ENCODE peak calls at places on chromosomes 1 and 21, in four cellular contexts. Q is RWPE2, C is mesenchymal stem cell, S is prostate gland. Z is an unnamed sample. For H3K27me3, the result is how much of the 10 kb centered on the place peaks cover.

GRCh38 chr1:41418868-41419583 is 57.8 kb downstream of the FOXO6 start:
- DNase-seq in Q (peak), C (peak), S (peak), Z (peak)

GRCh38 chr1:170685166-170685565 is 21.2 kb downstream of the PRRX1 start:
- DNase-seq in C (no peak), Q (no peak), S (no peak), Z (no peak)

GRCh38 chr1:17013598-17014320 is 2.0 kb upstream of the ATP13A2 start:
- DNase-seq in Q (peak), S (no peak), C (no peak), Z (no peak)

GRCh38 chr1:224118688-224119087 is 4.8 kb downstream of the FBXO28 start:
- DNase-seq in C (no peak), Q (no peak), S (no peak), Z (no peak)

GRCh38 chr1:24702511-24703293 is 42.5 kb upstream of the CLIC4 start:
- DNase-seq in S (no peak), Q (no peak), C (peak), Z (no peak)

GRCh38 chr1:79845951-79846350 is 839.4 kb upstream of the ADGRL4 start:
- DNase-seq in Q (no peak), S (no peak), C (peak), Z (no peak)

GRCh38 chr1:33377013-33377412 is 53.9 kb downstream of the PHC2 start:
- DNase-seq in Q (no peak), C (no peak), S (peak), Z (no peak)

GRCh38 chr1:207034998-207035397 is 2.4 kb upstream of the C1orf116 start:
- DNase-seq in S (no peak), Q (no peak), C (peak), Z (no peak)

GRCh38 chr1:20329793-20330542 is 39.3 kb downstream of the VWA5B1 start:
- DNase-seq in S (no peak), Q (no peak), C (no peak), Z (no peak)

GRCh38 chr1:164794310-164794709 is 235.3 kb downstream of the PBX1 start:
- DNase-seq in S (peak), Q (no peak), C (peak), Z (peak)

GRCh38 chr1:189606795-189607476 is 870.7 kb downstream of the BRINP3 start:
- DNase-seq in S (no peak), C (peak), Q (no peak), Z (no peak)

GRCh38 chr1:109170051-109170775 is 43.5 kb upstream of the SARS1 start:
- DNase-seq in Q (no peak), S (no peak), C (no peak), Z (peak)

GRCh38 chr21:15088483-15088882 is 23.7 kb upstream of the NRIP1 start:
- DNase-seq in S (no peak), Q (no peak), C (no peak), Z (no peak)

GRCh38 chr1:38028105-38028591 is 15.6 kb downstream of the UTP11 start:
- DNase-seq in C (no peak), Q (no peak), S (no peak), Z (no peak)

GRCh38 chr1:31434979-31435378 is 22.0 kb downstream of the SERINC2 start:
- DNase-seq in C (no peak), Q (peak), S (no peak), Z (no peak)

GRCh38 chr1:89832481-89833127 is 11.8 kb downstream of the LRRC8D start:
- DNase-seq in S (no peak), Q (no peak), C (peak), Z (peak)

GRCh38 chr21:44438531-44439210 is 16.6 kb upstream of the LRRC3 start:
- DNase-seq in S (no peak), C (no peak), Q (peak), Z (no peak)

GRCh38 chr1:245873883-245874671 is 633.0 kb downstream of the SMYD3 start:
- DNase-seq in S (no peak), Q (no peak), C (peak), Z (no peak)

GRCh38 chr1:101239095-101240040 is 2.5 kb downstream of the S1PR1 start:
- DNase-seq in C (no peak), Q (no peak), S (no peak), Z (peak)

GRCh38 chr1:17553970-17554369 is 14.5 kb downstream of the ARHGEF10L start:
- DNase-seq in S (no peak), C (peak), Q (peak), Z (no peak)

GRCh38 chr1:223765036-223765718 is 52.8 kb downstream of the CAPN2 start:
- DNase-seq in Q (no peak), C (no peak), S (no peak), Z (no peak)

GRCh38 chr1:147631839-147632238 is 38.5 kb downstream of the ACP6 start:
- DNase-seq in S (no peak), C (no peak), Q (no peak), Z (no peak)

GRCh38 chr1:191662746-191663145 is 495.5 kb upstream of the RGS18 start:
- DNase-seq in Q (no peak), C (no peak), S (no peak), Z (no peak)
- H3K27me3 ChIP-seq in Q (under half), C (under half), S (under half), Z (under half)

DNA sequence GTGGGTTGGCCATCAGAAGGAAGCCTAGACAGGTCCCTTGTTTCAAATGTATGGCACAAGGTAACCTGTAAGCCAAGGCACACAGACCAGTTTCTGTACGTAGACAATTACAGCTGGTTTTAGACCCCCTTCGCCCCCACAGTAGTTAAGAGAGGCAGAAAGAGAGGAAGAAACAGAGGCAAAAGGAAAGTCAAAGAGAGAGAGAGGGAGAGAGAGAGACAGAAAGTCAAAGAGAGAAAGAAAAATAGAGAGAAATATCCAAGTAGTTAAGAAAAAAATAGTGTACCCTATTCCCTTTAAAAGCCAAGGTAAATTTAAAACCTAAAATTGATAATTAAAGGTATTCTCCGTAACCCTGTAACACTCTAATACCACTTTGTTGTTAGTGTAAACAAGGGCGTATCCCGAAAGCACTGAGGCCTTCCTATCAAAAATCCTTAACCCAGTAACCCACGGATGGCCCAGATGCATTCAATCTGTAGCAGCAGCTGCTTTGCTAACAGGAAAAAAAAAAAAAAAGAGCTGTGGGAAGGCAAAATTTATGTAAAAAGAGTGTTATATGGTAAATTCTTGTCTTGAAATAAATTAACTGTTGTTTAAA is 49.4 kb downstream of the ADCY10 start:
- DNase-seq in Q (no peak), S (no peak), C (no peak), Z (no peak)
- H3K27me3 ChIP-seq in Q (under half), S (under half), C (under half), Z (under half)

GRCh38 chr1:208241541-208241940 is 2.6 kb downstream of the PLXNA2 start:
- DNase-seq in Q (no peak), C (no peak), S (no peak), Z (no peak)
- H3K27me3 ChIP-seq in Q (under half), C (under half), S (under half), Z (under half)

GRCh38 chr21:34965200-34966174 is 83.6 kb downstream of the RUNX1 start:
- DNase-seq in Q (no peak), S (no peak), C (peak), Z (no peak)

GRCh38 chr21:34960672-34961071 is 88.4 kb downstream of the RUNX1 start:
- DNase-seq in S (no peak), C (no peak), Q (no peak), Z (no peak)

GRCh38 chr21:34962586-34963222 is 86.4 kb downstream of the RUNX1 start:
- DNase-seq in C (peak), Q (no peak), S (no peak), Z (no peak)

GRCh38 chr21:34959607-34960006 is 89.5 kb downstream of the RUNX1 start:
- DNase-seq in S (no peak), C (no peak), Q (no peak), Z (no peak)

DNA sequence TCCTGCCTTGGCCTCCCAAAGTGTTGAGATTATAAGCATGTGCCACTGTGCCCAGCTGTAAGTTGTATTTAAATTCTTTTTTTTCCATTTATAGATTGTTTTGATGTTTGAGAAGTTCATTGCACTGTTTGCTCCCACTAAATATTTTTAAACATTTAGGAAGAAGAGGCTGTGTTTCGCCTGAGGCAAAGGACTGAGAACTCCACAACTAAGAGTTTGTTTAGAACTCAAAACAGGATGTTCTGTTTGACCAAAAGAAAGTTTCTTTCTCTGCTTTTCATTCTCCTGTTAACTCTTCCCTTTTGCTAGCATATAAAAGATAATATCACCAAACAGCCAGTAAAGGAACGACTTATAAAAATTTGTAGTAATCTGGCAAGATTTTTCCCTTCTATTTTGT is 87.0 kb downstream of the RUNX1 start:
- DNase-seq in Q (no peak), C (no peak), S (no peak), Z (no peak)
- H3K27me3 ChIP-seq in Q (under half), C (under half), S (under half), Z (under half)

GRCh38 chr1:4133541-4133940 is 233.5 kb upstream of the C1orf174 start:
- DNase-seq in C (no peak), Q (no peak), S (no peak), Z (no peak)
- H3K27me3 ChIP-seq in C (under half), Q (under half), S (under half), Z (under half)

DNA sequence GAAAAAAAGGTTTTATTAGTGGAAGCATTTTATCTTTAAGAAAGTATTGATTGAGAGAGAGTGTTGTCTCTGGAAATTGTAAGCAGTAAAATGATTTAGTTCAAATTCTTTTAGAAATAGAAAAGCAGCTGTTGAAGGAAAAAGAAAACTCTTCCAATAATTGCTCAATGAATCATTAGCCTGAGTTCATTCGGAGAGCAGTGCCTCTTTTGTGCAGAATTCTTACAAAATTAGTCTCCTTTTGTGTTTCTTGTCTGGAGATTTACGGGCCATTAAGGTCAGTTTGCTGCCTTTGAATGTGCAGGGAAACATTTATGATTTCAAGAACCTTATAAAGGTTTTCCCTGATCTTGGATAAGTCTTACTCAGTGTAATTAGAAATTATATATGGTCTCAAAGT is 49.2 kb downstream of the HHAT start:
- DNase-seq in C (no peak), S (no peak), Q (no peak), Z (no peak)
- H3K27me3 ChIP-seq in C (under half), S (under half), Q (under half), Z (under half)

DNA sequence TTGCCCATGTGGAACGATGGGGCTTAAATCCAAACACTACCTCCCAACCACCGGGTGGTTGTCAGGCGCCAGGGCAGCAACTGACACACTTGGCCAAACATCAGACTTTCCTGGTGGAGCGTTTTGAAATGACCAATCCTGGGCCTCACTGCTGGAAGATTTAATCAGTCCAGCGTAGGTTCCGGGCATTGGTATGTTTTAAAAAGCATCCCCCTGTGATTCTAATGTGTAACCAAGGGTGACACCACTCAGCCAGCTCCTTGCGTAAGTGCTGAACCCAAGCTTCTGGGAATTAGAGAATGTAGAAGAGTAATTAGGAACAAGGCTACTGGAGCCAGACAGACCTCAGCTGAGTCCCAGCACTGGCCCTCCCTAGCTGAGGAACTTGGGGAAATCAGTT is 44.8 kb upstream of the KAZN start:
- DNase-seq in Q (no peak), C (no peak), S (no peak), Z (no peak)
- H3K27me3 ChIP-seq in Q (under half), C (under half), S (under half), Z (under half)

GRCh38 chr1:202688401-202688800 is 21.9 kb downstream of the SYT2 start:
- DNase-seq in Q (no peak), S (no peak), C (no peak), Z (no peak)

GRCh38 chr1:202687819-202688218 is 22.4 kb downstream of the SYT2 start:
- DNase-seq in S (no peak), C (no peak), Q (no peak), Z (no peak)

GRCh38 chr1:202684716-202685115 is 25.5 kb downstream of the SYT2 start:
- DNase-seq in S (no peak), C (no peak), Q (no peak), Z (no peak)

GRCh38 chr1:202683029-202683428 is 27.2 kb downstream of the SYT2 start:
- DNase-seq in S (no peak), C (no peak), Q (no peak), Z (no peak)

DNA sequence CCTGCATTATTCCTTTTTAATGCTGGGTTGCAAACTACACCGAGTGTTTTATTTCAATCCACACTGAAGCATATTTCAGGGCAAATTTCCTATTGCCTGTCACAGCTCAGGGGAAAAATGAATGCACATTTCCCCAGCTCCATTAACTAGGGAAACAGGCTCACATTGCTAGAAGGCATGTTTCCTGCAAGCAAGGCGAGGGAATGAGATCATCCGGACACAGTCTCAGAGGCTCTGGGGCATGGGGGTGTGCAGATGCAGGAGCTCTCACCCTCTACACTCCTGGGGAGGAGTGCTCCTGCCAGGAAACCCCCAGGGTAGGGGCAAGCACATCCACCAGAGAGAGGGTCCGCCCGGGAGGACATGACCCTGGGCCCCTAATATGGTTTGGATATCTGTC is 24.6 kb downstream of the SYT2 start:
- DNase-seq in C (no peak), S (no peak), Q (no peak), Z (no peak)
- H3K27me3 ChIP-seq in C (half or more), S (under half), Q (under half), Z (under half)

DNA sequence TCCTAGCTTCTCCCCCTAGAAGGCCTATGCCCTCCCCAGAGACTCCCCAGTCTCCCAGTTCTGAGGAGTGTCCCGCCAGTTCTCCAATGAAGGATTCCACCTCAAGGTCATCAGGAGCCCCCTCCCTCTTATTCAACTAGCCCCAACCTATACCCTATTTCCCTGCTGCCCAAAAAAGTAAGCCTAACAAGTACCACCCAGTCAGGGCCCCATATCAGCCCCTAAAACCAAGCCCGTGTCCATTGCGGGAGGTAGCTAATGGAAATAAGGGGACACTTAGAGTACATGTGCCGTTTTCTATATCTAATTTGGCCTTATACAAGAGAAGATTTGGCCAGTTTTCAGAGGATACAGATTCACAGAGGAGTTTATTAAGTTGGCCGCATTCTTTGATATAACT is 416.2 kb downstream of the MATN1 start:
- DNase-seq in C (no peak), S (no peak), Q (no peak), Z (no peak)
- H3K27me3 ChIP-seq in C (under half), S (under half), Q (under half), Z (under half)

Z was measured in endothelial cell of umbilical vein.